ENCODE peak calls at places on chromosomes 3 and 15, in four cellular contexts. U, D, K and O are unnamed samples.
A peak's percentile ranks its signal among the peaks of the same experiment; 100 is the strongest.

GRCh38 chr3:13479332-13479581 is 849 bp upstream of the HDAC11 start:
- DNase-seq in U (peak; percentile 55), D (peak; percentile 53), K (peak; percentile 28), O (peak; percentile 24)

GRCh38 chr15:72835289-72835890 is 51.8 kb upstream of the ADPGK start:
- DNase-seq in U (peak; percentile 4), D (no peak), K (no peak), O (no peak)

GRCh38 chr15:78907577-78907976 is 34.9 kb downstream of the MORF4L1 start:
- DNase-seq in U (peak; percentile 31), D (no peak), K (no peak), O (no peak)

GRCh38 chr3:4218426-4219226 is 84.5 kb upstream of the SETMAR start:
- DNase-seq in U (peak; percentile 2), D (no peak), K (no peak), O (no peak)

GRCh38 chr3:27078246-27078913 is 290.8 kb downstream of the NEK10 start:
- DNase-seq in U (no peak), D (no peak), K (no peak), O (no peak)

GRCh38 chr15:45129651-45130129 is at the start of the genes DUOX1 and DUOXA1:
- DNase-seq in U (no peak), D (peak; percentile 57), K (no peak), O (no peak)

GRCh38 chr3:184592411-184593200 is 31.0 kb downstream of the EPHB3 start:
- DNase-seq in U (no peak), D (no peak), K (no peak), O (peak; percentile 29)

GRCh38 chr3:189606774-189607173 is 24.4 kb upstream of the TP63 start:
- DNase-seq in U (no peak), D (no peak), K (no peak), O (no peak)

GRCh38 chr3:67384790-67385397 is 269.5 kb downstream of the SUCLG2 start:
- DNase-seq in U (peak; percentile 23), D (peak; percentile 17), K (peak; percentile 12), O (peak; percentile 10)

GRCh38 chr15:98896802-98897732 is 110.5 kb downstream of the PGPEP1L start:
- DNase-seq in U (peak; percentile 85), D (no peak), K (peak; percentile 96), O (peak; percentile 99)

GRCh38 chr3:155960060-155960459 is 89.6 kb downstream of the GMPS start:
- DNase-seq in U (no peak), D (no peak), K (no peak), O (peak; percentile 74)

GRCh38 chr15:38255690-38256089 is 3.1 kb downstream of the SPRED1 start:
- DNase-seq in U (no peak), D (no peak), K (no peak), O (no peak)

GRCh38 chr15:82044373-82045178 is 1.2 kb downstream of the MEX3B start:
- DNase-seq in U (no peak), D (peak; percentile 44), K (peak; percentile 39), O (peak; percentile 41)

GRCh38 chr15:95996494-95996893 is 334.0 kb upstream of the NR2F2 start:
- DNase-seq in U (no peak), D (no peak), K (no peak), O (no peak)

GRCh38 chr3:114863848-114864247 is 283.2 kb downstream of the ZBTB20 start:
- DNase-seq in U (no peak), D (no peak), K (no peak), O (no peak)
- H3K4me3 ChIP-seq in U (no peak overlapping the region), D (peak overlapping the region; percentile 37), K (no peak overlapping the region), O (no peak overlapping the region)

GRCh38 chr15:100341662-100342560 is at the start of gene ADAMTS17:
- DNase-seq in U (peak; percentile 77), D (peak; percentile 94), K (peak; percentile 77), O (peak; percentile 56)
- H3K4me3 ChIP-seq in U (peak within 1 kb of the TSS; percentile 48), D (peak within 1 kb of the TSS; percentile 78), K (peak within 1 kb of the TSS; percentile 18), O (peak within 1 kb of the TSS; percentile 52)

DNA sequence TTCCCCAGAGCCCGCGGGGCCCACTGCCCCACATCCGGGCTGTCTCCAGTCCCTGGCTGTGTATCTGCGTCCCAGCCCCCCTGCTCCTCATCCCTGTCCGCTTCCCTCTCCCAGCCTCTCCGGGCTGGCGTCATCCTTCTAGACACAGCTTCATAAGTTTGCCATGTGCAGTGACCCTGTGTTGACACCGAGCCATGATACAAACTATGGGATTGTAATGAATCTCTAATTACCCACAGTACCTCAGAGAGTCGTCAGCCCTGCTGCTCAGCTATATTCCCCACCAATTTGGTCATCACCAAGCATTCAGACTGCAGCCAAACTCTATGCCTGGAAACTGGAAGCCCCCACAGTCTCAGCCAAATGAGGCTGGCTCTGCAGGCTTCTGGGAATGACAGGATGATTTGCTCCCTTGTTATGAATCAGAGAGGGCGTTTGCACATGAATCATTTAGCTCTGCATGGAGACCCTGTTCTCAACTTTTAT is 466.1 kb upstream of the ATP11B start:
- DNase-seq in U (no peak), D (no peak), K (no peak), O (peak; percentile 60)
- H3K4me3 ChIP-seq in U (no peak overlapping the region), D (no peak overlapping the region), K (no peak overlapping the region), O (no peak overlapping the region)

DNA sequence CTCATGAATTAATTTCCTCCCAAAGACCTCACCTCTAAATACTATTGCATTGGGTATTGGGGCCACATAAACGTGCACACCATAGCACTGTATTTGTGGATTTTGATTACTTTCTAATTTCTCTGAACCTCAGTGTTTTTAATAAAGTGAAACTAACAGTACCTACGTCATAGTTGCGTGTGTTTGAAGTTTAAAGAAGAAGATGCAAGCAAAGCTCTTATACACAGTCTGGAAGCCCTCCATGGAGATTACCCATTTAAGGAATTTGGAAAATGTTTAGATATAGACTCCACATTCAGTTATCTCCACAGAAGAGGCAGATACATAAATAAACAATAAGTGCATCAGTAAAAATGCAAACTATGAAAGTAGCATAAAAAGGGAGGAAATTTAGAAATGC is 581.1 kb upstream of the GBE1 start:
- DNase-seq in U (no peak), D (no peak), K (no peak), O (no peak)
- H3K4me3 ChIP-seq in U (no peak overlapping the region), D (no peak overlapping the region), K (no peak overlapping the region), O (no peak overlapping the region)

DNA sequence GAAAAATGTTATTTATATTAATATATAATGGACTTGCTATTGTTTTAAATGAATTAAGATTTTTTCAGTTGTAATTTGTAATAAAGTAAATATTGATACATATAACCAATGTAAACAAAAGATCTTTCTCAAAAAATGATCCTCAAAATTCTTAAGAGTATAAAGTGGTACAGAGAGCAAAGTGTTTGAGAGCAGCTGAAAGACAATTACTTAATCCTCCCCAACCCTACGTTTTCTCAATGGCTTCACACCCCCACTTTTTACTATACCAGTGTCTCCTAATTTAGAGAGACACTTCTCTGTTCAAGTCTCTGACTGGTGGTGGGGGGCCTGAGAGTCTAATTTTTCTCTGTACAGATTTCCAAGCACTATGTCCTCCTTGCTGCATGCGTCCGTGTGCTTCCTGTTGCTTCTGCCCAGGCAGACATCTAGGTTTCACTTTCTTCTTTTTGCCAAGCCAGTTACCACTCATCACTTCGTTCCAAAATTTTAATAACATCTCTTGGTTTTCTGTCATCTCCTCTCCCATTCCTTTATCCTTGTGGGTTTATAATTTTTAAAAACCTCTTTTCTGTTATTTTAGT is 276.3 kb upstream of the DNAJC19 start:
- DNase-seq in U (no peak), D (no peak), K (no peak), O (no peak)
- H3K4me3 ChIP-seq in U (no peak overlapping the region), D (no peak overlapping the region), K (no peak overlapping the region), O (no peak overlapping the region)

DNA sequence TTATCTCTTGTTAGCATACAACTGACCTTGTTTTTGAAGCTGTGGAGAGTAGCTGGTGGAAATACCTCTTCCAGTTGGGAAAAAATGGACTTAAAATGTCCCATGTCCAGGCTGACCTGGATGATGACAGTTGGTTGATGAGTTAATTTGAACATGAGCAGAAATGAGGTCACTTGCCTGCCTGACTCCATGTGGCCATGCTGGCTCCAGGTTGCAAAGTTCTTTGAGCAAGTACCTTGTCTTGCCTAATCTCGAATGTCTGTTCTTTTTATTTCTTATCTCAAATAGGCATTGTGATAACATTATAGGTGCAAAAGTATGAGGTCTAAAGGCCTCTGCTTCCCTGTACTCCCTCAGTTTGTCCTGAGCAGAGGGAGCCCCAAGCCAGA is 9.0 kb downstream of the MAPKBP1 start:
- DNase-seq in U (no peak), D (no peak), K (no peak), O (no peak)
- H3K4me3 ChIP-seq in U (no peak overlapping the region), D (no peak overlapping the region), K (no peak overlapping the region), O (no peak overlapping the region)

GRCh38 chr3:186128158-186128557 is 19.3 kb upstream of the ETV5 start:
- DNase-seq in U (no peak), D (no peak), K (no peak), O (no peak)

GRCh38 chr3:186124618-186125017 is 15.7 kb upstream of the ETV5 start:
- DNase-seq in U (no peak), D (no peak), K (no peak), O (no peak)

GRCh38 chr3:186123012-186123411 is 14.1 kb upstream of the ETV5 start:
- DNase-seq in U (no peak), D (no peak), K (no peak), O (no peak)

GRCh38 chr3:186127463-186127862 is 18.6 kb upstream of the ETV5 start:
- DNase-seq in U (no peak), D (no peak), K (no peak), O (no peak)

DNA sequence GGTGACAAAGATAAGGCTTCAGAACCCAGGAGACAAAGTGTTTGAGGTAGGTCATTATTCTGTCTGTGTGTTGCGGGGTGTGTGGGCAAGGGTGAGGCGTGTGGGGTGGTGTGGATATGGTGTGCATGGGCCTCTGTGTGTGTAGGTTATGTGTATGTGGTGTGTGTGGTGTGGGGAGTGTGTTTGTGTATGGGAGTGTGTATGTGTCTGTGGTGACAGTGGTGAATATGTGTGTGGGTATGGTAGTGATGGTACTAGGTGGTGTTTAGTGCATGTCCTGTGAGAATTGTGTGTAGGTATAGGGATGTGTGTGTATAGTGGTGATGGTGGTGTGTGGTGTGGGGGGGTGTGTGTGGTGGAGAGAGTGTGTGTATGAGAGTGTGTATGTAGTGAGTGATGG is 16.2 kb upstream of the ETV5 start:
- DNase-seq in U (no peak), D (no peak), K (no peak), O (no peak)
- H3K4me3 ChIP-seq in U (no peak overlapping the region), D (no peak overlapping the region), K (no peak overlapping the region), O (no peak overlapping the region)